ENCODE peak calls at places on chromosomes 5 and 9, in eight cellular contexts. Y is suprapubic skin, P is cardiac muscle cell, X is K562, V is right atrium auricular region, D is stomach, S is endodermal cell, U is kidney. O is an unnamed sample.

GRCh38 chr5:5221731-5222130 is 81.6 kb downstream of the ADAMTS16 start:
- DNase-seq in V (no peak), P (peak; percentile 0), S (no peak), U (no peak), X (no peak), Y (no peak), D (no peak), O (peak; percentile 25)

GRCh38 chr9:68949271-68950000 is 64.5 kb downstream of the PRKACG start:
- DNase-seq in D (no peak), P (peak; percentile 27), V (no peak), Y (no peak), S (peak; percentile 55), X (no peak), U (no peak), O (no peak)

GRCh38 chr5:180688326-180689070 is 39.1 kb upstream of the FLT4 start:
- DNase-seq in X (no peak), V (no peak), U (no peak), D (no peak), S (no peak), P (no peak), Y (no peak), O (no peak)

GRCh38 chr9:114914139-114914538 is 16.3 kb downstream of the TNFSF8 start:
- DNase-seq in Y (no peak), S (no peak), U (no peak), P (peak; percentile 29), D (no peak), X (peak; percentile 8), V (no peak), O (no peak)

GRCh38 chr5:33118761-33119415 is 321.9 kb upstream of the TARS1 start:
- DNase-seq in X (no peak), D (no peak), U (no peak), P (no peak), V (no peak), S (no peak), Y (no peak), O (no peak)

GRCh38 chr5:53479656-53480473 is 564 bp upstream of the FST start:
- DNase-seq in S (peak; percentile 87), U (peak; percentile 87), Y (peak; percentile 80), X (no peak), V (no peak), P (peak; percentile 73), D (peak; percentile 52), O (no peak)

GRCh38 chr9:97636903-97637302 is 3.3 kb downstream of the NCBP1 start:
- DNase-seq in D (no peak), V (no peak), P (no peak), U (no peak), Y (no peak), S (no peak), X (no peak), O (no peak)

GRCh38 chr9:70101265-70101664 is 57.6 kb downstream of the MAMDC2 start:
- DNase-seq in D (no peak), V (no peak), Y (no peak), X (no peak), U (no peak), P (no peak), S (no peak), O (no peak)

GRCh38 chr9:73537561-73537960 is 385.9 kb downstream of the ANXA1 start:
- DNase-seq in P (no peak), S (no peak), D (no peak), X (no peak), Y (no peak), U (no peak), V (no peak), O (no peak)

GRCh38 chr9:133581553-133582343 is 27.4 kb downstream of the FAM163B start:
- DNase-seq in Y (no peak), D (no peak), X (no peak), S (no peak), U (no peak), V (peak; percentile 97), P (peak; percentile 98), O (no peak)

GRCh38 chr9:123990427-123990826 is 21.1 kb upstream of the LHX2 start:
- DNase-seq in S (peak; percentile 82), P (no peak), U (no peak), Y (no peak), V (no peak), D (no peak), X (no peak), O (no peak)

GRCh38 chr5:75043736-75044264 is 8.6 kb downstream of the GCNT4 start:
- DNase-seq in Y (no peak), S (no peak), V (no peak), X (no peak), D (no peak), U (no peak), P (no peak), O (no peak)

GRCh38 chr9:100911273-100911672 is 117.3 kb upstream of the PLPPR1 start:
- DNase-seq in U (no peak), Y (no peak), S (no peak), D (no peak), X (no peak), P (no peak), V (no peak), O (no peak)

GRCh38 chr5:110377411-110378392 is 348.8 kb downstream of the TMEM232 start:
- DNase-seq in P (no peak), U (no peak), X (no peak), D (no peak), S (no peak), Y (no peak), V (no peak), O (no peak)

GRCh38 chr9:37994639-37995347 is 74.2 kb downstream of the SHB start:
- DNase-seq in Y (peak; percentile 83), X (no peak), U (peak; percentile 86), D (peak; percentile 40), V (peak; percentile 89), P (peak; percentile 61), S (no peak), O (no peak)

GRCh38 chr9:110933350-110934001 is 104.8 kb downstream of the LPAR1 start:
- DNase-seq in X (no peak), P (no peak), S (no peak), U (no peak), Y (no peak), D (no peak), V (no peak), O (no peak)

GRCh38 chr5:175823731-175824525 is 47.5 kb upstream of the CPLX2 start:
- DNase-seq in U (peak; percentile 10), D (no peak), X (no peak), S (peak; percentile 70), P (no peak), Y (no peak), V (no peak), O (no peak)

GRCh38 chr5:109062669-109063068 is 315.0 kb downstream of the FER start:
- DNase-seq in S (no peak), P (no peak), Y (no peak), D (no peak), V (no peak), U (no peak), X (no peak), O (no peak)

GRCh38 chr9:98810106-98810840 is 2.8 kb downstream of the GALNT12 start:
- DNase-seq in U (no peak), S (no peak), V (no peak), D (no peak), X (peak; percentile 62), P (no peak), Y (no peak), O (no peak)

GRCh38 chr5:173315495-173316352 is 12.5 kb downstream of the STC2 start:
- DNase-seq in S (peak; percentile 58), V (no peak), D (no peak), Y (peak; percentile 66), P (peak; percentile 89), U (no peak), X (no peak), O (no peak)

GRCh38 chr9:95815961-95816360 is 59.5 kb upstream of the ERCC6L2 start:
- DNase-seq in X (no peak), S (no peak), U (no peak), V (no peak), P (no peak), Y (no peak), D (no peak), O (no peak)

DNA sequence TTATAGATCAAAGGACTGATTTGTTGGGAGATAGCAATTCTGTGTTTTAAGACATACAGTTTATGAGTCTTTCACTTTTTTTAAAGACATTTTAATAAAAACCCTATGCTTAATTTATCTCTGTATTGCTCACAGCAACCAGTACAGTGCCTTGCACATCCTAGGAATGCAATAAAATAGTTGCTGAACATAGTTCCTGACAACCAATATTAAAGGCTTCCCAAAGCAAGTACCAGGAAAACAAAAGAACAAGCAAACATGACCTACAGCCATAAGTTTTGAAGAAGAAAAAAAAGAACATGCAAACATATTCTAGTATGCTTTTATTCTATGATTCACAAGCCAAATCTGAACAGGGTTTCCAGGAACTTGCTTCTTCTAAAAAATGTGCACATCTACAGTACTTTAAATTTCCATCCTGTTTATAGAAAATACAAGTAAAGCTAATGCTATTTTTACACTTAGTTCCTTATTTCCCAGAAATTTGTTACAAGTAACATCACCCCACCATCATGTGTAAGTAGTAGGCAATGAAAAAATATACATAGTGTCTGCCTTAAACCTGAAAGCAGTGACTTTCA is 4.5 kb downstream of the CEMIP2 start:
- DNase-seq in Y (no peak), X (no peak), P (peak; percentile 39), U (no peak), S (no peak), V (no peak), D (no peak), O (no peak)
- H3K4me3 ChIP-seq in Y (no peak overlapping the region), X (no peak overlapping the region), P (no peak overlapping the region), U (no peak overlapping the region), S (peak overlapping the region; percentile 17), V (no peak overlapping the region), D (peak overlapping the region; percentile 91), O (peak overlapping the region; percentile 3)

GRCh38 chr5:27008604-27009564 is 29.5 kb downstream of the CDH9 start:
- DNase-seq in V (no peak), S (no peak), X (no peak), Y (no peak), D (no peak), U (no peak), P (no peak), O (no peak)

GRCh38 chr5:27011274-27011673 is 27.1 kb downstream of the CDH9 start:
- DNase-seq in U (no peak), V (no peak), P (no peak), S (no peak), X (no peak), Y (no peak), D (no peak), O (no peak)

GRCh38 chr5:27010646-27011045 is 27.7 kb downstream of the CDH9 start:
- DNase-seq in U (no peak), D (no peak), P (peak; percentile 5), V (no peak), Y (no peak), X (no peak), S (no peak), O (no peak)

GRCh38 chr5:27007121-27007520 is 31.3 kb downstream of the CDH9 start:
- DNase-seq in U (no peak), Y (no peak), X (no peak), P (no peak), S (no peak), D (no peak), V (no peak), O (no peak)
- TF ChIP-seq CTCF in U (no peak), Y (no peak), X (no peak), P (no peak), S (no peak), D (no peak), V (no peak), O (no peak)

GRCh38 chr5:76954383-76954763 is 1.5 kb downstream of the CRHBP start:
- DNase-seq in P (no peak), D (no peak), U (no peak), S (peak; percentile 53), V (no peak), Y (no peak), X (no peak), O (no peak)
- H3K4me3 ChIP-seq in P (peak overlapping the region; percentile 43), D (peak overlapping the region; percentile 28), U (peak overlapping the region; percentile 28), S (peak overlapping the region; percentile 71), V (peak overlapping the region; percentile 25), Y (peak overlapping the region; percentile 47), X (no peak overlapping the region), O (peak overlapping the region; percentile 44)

GRCh38 chr9:136882109-136882946 is 4.0 kb upstream of the TRAF2 start:
- DNase-seq in Y (peak; percentile 87), X (peak; percentile 75), P (peak; percentile 78), V (peak; percentile 80), D (peak; percentile 77), S (peak; percentile 80), U (peak; percentile 90), O (peak; percentile 50)
- TF ChIP-seq CTCF in Y (no peak), X (no peak), P (no peak), V (no peak), D (no peak), S (no peak), U (no peak), O (no peak)

O was measured in HFF-Myc.